ENCODE peak calls at places on chromosomes 3 and 15, in nine cellular contexts. X, L, H, N, K, W, R, O and I are unnamed samples.
A peak's percentile ranks its signal among the peaks of the same experiment; 100 is the strongest.

GRCh38 chr15:88664151-88664778 is 25.4 kb downstream of the ISG20 start:
- DNase-seq in X (no peak), L (no peak), H (no peak), N (peak; percentile 50), K (no peak), W (peak; percentile 29), R (peak; percentile 74), O (no peak), I (peak; percentile 79)

GRCh38 chr3:22996926-22997600 is 206.1 kb upstream of the UBE2E2 start:
- DNase-seq in X (no peak), L (no peak), H (no peak), N (no peak), K (no peak), W (no peak), R (no peak), O (no peak), I (no peak)

GRCh38 chr3:135503429-135504083 is 462.0 kb upstream of the PPP2R3A start:
- DNase-seq in X (peak; percentile 40), L (peak; percentile 39), H (peak; percentile 10), N (peak; percentile 67), K (peak; percentile 89), W (peak; percentile 67), R (no peak), O (peak; percentile 60), I (peak; percentile 73)

GRCh38 chr3:12334786-12335185 is 45.9 kb downstream of the PPARG start:
- DNase-seq in X (no peak), L (no peak), H (no peak), N (no peak), K (no peak), W (no peak), R (no peak), O (no peak), I (no peak)

GRCh38 chr3:134340362-134340997 is 33.8 kb downstream of the AMOTL2 start:
- DNase-seq in X (no peak), L (no peak), H (no peak), N (no peak), K (no peak), W (no peak), R (no peak), O (no peak), I (no peak)

GRCh38 chr15:63610209-63610841 is 13.1 kb downstream of the FBXL22 start:
- DNase-seq in X (peak; percentile 47), L (peak; percentile 81), H (peak; percentile 64), N (peak; percentile 86), K (peak; percentile 83), W (peak; percentile 82), R (peak; percentile 82), O (peak; percentile 86), I (peak; percentile 92)

GRCh38 chr15:84725001-84725491 is 9.1 kb upstream of the SEC11A start:
- DNase-seq in X (no peak), L (peak; percentile 30), H (no peak), N (no peak), K (no peak), W (peak; percentile 78), R (peak; percentile 66), O (peak; percentile 68), I (peak; percentile 52)

GRCh38 chr15:81268881-81269601 is 54.9 kb downstream of the STARD5 start:
- DNase-seq in X (no peak), L (no peak), H (no peak), N (no peak), K (no peak), W (no peak), R (no peak), O (no peak), I (no peak)

GRCh38 chr3:51622402-51622801 is 48.6 kb upstream of the TEX264 start:
- DNase-seq in X (no peak), L (no peak), H (no peak), N (no peak), K (no peak), W (peak; percentile 17), R (no peak), O (peak; percentile 2), I (no peak)

GRCh38 chr3:52200981-52201679 is 3.2 kb downstream of the ALAS1 start:
- DNase-seq in X (no peak), L (no peak), H (no peak), N (no peak), K (no peak), W (no peak), R (no peak), O (no peak), I (no peak)

GRCh38 chr3:48756640-48757039 is 39.6 kb upstream of the IP6K2 start:
- DNase-seq in X (no peak), L (no peak), H (no peak), N (no peak), K (no peak), W (no peak), R (no peak), O (no peak), I (peak; percentile 39)

GRCh38 chr3:157767602-157768001 is 264.4 kb upstream of the VEPH1 start:
- DNase-seq in X (no peak), L (no peak), H (no peak), N (no peak), K (no peak), W (peak; percentile 33), R (no peak), O (peak; percentile 13), I (no peak)

GRCh38 chr15:33013827-33014445 is 180.6 kb downstream of the FMN1 start:
- DNase-seq in X (no peak), L (no peak), H (peak; percentile 49), N (no peak), K (no peak), W (peak; percentile 95), R (no peak), O (peak; percentile 89), I (no peak)

GRCh38 chr15:42786978-42787377 is 50.0 kb upstream of the CDAN1 start:
- DNase-seq in X (no peak), L (no peak), H (no peak), N (no peak), K (no peak), W (no peak), R (no peak), O (no peak), I (no peak)

GRCh38 chr3:171277456-171278406 is 182.5 kb downstream of the TNIK start:
- DNase-seq in X (no peak), L (no peak), H (no peak), N (no peak), K (no peak), W (no peak), R (no peak), O (no peak), I (no peak)

GRCh38 chr15:57296473-57297162 is 79.7 kb upstream of the CGNL1 start:
- DNase-seq in X (no peak), L (no peak), H (no peak), N (no peak), K (peak; percentile 58), W (no peak), R (no peak), O (no peak), I (no peak)

GRCh38 chr15:67849538-67849937 is 9.7 kb upstream of the RNU6-1 start:
- DNase-seq in X (no peak), L (no peak), H (no peak), N (no peak), K (no peak), W (no peak), R (no peak), O (no peak), I (no peak)

GRCh38 chr15:37880009-37880834 is 54.2 kb upstream of the TMCO5A start:
- DNase-seq in X (no peak), L (peak; percentile 6), H (no peak), N (peak; percentile 16), K (no peak), W (peak; percentile 46), R (no peak), O (peak; percentile 23), I (peak; percentile 27)

GRCh38 chr15:88647362-88648105 is 8.7 kb downstream of the ISG20 start:
- DNase-seq in X (peak; percentile 81), L (no peak), H (no peak), N (no peak), K (peak; percentile 22), W (no peak), R (peak; percentile 47), O (no peak), I (no peak)

GRCh38 chr15:35603298-35603697 is 57.3 kb upstream of the DPH6 start:
- DNase-seq in X (no peak), L (peak; percentile 12), H (peak; percentile 7), N (no peak), K (no peak), W (peak; percentile 39), R (no peak), O (peak; percentile 61), I (no peak)

GRCh38 chr3:118972974-118973373 is 61.7 kb downstream of the IGSF11 start:
- DNase-seq in X (peak; percentile 25), L (no peak), H (no peak), N (peak; percentile 69), K (no peak), W (no peak), R (no peak), O (no peak), I (peak; percentile 90)

GRCh38 chr15:68699881-68700394 is 120.8 kb downstream of the ANP32A start:
- DNase-seq in X (no peak), L (no peak), H (no peak), N (peak; percentile 49), K (no peak), W (no peak), R (no peak), O (no peak), I (peak; percentile 83)

GRCh38 chr3:48518069-48518468 is 14.1 kb upstream of the SHISA5 start:
- DNase-seq in X (no peak), L (no peak), H (no peak), N (no peak), K (no peak), W (no peak), R (no peak), O (no peak), I (no peak)

GRCh38 chr3:188956839-188957489 is 214.8 kb upstream of the TPRG1 start:
- DNase-seq in X (no peak), L (peak; percentile 36), H (no peak), N (peak; percentile 55), K (no peak), W (peak; percentile 64), R (no peak), O (peak; percentile 54), I (peak; percentile 85)

GRCh38 chr15:90201944-90202375 is 830 bp downstream of the SEMA4B start:
- DNase-seq in X (no peak), L (peak; percentile 45), H (no peak), N (no peak), K (no peak), W (no peak), R (no peak), O (no peak), I (no peak)

GRCh38 chr15:36886135-36887011 is 214.0 kb downstream of the MEIS2 start:
- DNase-seq in X (no peak), L (no peak), H (no peak), N (no peak), K (no peak), W (no peak), R (no peak), O (no peak), I (no peak)

GRCh38 chr15:38707802-38708671 is 143.4 kb upstream of the RASGRP1 start:
- DNase-seq in X (no peak), L (peak; percentile 45), H (no peak), N (peak; percentile 62), K (peak; percentile 53), W (peak; percentile 43), R (no peak), O (peak; percentile 62), I (peak; percentile 48)

GRCh38 chr3:99498544-99499234 is 139.7 kb upstream of the COL8A1 start:
- DNase-seq in X (no peak), L (no peak), H (no peak), N (no peak), K (no peak), W (no peak), R (no peak), O (no peak), I (peak; percentile 20)